ENCODE peak calls at places on chromosomes 16 and 17, in seven cellular contexts. E is activated B cell treated with CpG ODN at 0.5 μM for 24 hours, I is HL-60, N is IMR-90, F is thoracic aorta, J is fibroblast of the aortic adventitia, O is cardiac fibroblast. R is an unnamed sample.

GRCh38 chr17:63841350-63842172 is 924 bp downstream of the SMARCD2 start:
- DNase-seq in E (peak; percentile 25), N (peak; percentile 34), F (no peak), J (peak; percentile 47), O (peak; percentile 45), I (no peak), R (peak; percentile 31)

GRCh38 chr17:47203984-47204721 is 5.0 kb upstream of the MYL4 start:
- DNase-seq in I (no peak), N (peak; percentile 64), O (peak; percentile 60), E (no peak), J (no peak), F (no peak), R (no peak)

GRCh38 chr16:67886387-67886786 is 1.7 kb downstream of the NRN1L start:
- DNase-seq in E (no peak), J (no peak), N (no peak), F (no peak), O (no peak), I (no peak), R (no peak)

GRCh38 chr17:78361227-78361683 is 1.4 kb upstream of the SOCS3 start:
- DNase-seq in O (no peak), F (no peak), J (no peak), I (no peak), E (no peak), N (no peak), R (no peak)

GRCh38 chr16:27287887-27288286 is 19.3 kb upstream of the NSMCE1 start:
- DNase-seq in E (no peak), N (no peak), F (no peak), O (no peak), I (peak; percentile 49), J (no peak), R (no peak)

GRCh38 chr16:67543582-67543981 is 15.0 kb downstream of the RIPOR1 start:
- DNase-seq in O (no peak), I (no peak), F (no peak), J (no peak), E (no peak), N (no peak), R (no peak)

GRCh38 chr17:45149037-45149668 is 878 bp downstream of the HEXIM1 start:
- DNase-seq in J (peak; percentile 78), O (peak; percentile 80), I (no peak), N (peak; percentile 78), E (peak; percentile 72), F (no peak), R (no peak)

GRCh38 chr16:3389663-3390338 is 11.0 kb downstream of the ZSCAN32 start:
- DNase-seq in I (no peak), F (no peak), J (no peak), E (no peak), O (no peak), N (no peak), R (no peak)

GRCh38 chr16:4760221-4760910 is 6.6 kb downstream of the ZNF500 start:
- DNase-seq in F (no peak), J (no peak), N (no peak), E (no peak), I (no peak), O (no peak), R (no peak)

GRCh38 chr17:9484789-9485188 is 90.8 kb downstream of the STX8 start:
- DNase-seq in I (no peak), E (no peak), F (no peak), N (peak; percentile 45), O (peak; percentile 49), J (no peak), R (no peak)
- TF ChIP-seq CTCF in I (no peak), E (no peak), F (no peak), N (no peak), O (no peak), J (no peak), R (no peak)

GRCh38 chr16:88287219-88287618 is 95.5 kb upstream of the ZNF469 start:
- DNase-seq in F (no peak), N (no peak), J (peak; percentile 16), E (no peak), O (peak; percentile 70), I (no peak), R (no peak)
- TF ChIP-seq CTCF in F (no peak), N (peak; percentile 34), J (peak; percentile 56), E (no peak), O (peak; percentile 91), I (peak; percentile 35), R (no peak)

GRCh38 chr16:74225278-74225677 is 71.3 kb upstream of the PSMD7 start:
- DNase-seq in J (no peak), F (no peak), E (no peak), N (peak; percentile 14), I (no peak), O (peak; percentile 5), R (no peak)

GRCh38 chr16:74224828-74225227 is 71.8 kb upstream of the PSMD7 start:
- DNase-seq in I (no peak), E (no peak), F (no peak), O (peak; percentile 74), J (peak; percentile 14), N (peak; percentile 33), R (no peak)

GRCh38 chr16:74230126-74230525 is 66.5 kb upstream of the PSMD7 start:
- DNase-seq in O (no peak), I (no peak), E (no peak), F (no peak), J (no peak), N (no peak), R (no peak)

DNA sequence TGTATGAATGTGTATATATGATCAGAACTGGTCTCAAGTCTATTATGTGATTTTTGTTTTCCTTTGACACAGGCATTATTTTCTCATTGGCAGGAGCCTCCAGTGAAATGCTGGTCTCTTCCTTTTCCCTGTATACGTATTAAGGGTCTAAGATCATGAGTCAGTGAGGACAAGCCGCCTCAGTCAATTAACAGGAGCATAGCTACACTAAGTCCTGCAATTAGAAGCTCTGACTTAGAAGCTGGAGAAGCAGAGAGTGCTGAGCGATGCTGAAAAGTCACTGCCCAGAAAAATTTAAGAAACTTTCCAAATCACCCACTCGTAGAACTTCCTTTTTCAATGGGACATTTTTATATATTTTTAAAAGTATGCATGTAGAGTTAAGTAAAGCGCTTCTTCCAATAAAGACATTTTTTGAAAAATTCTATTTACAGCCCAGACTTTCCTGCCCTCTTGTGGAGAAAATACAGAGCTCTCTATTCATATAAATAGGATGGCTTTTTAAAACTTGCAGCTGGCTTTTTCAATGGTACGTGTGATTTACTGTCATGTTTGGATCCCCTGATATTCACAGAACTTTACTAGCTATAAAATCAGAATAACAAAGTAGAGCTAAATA is 70.1 kb upstream of the PSMD7 start:
- DNase-seq in F (no peak), I (no peak), N (peak; percentile 31), J (peak; percentile 13), O (peak; percentile 36), E (no peak), R (no peak)
- TF ChIP-seq CTCF in F (peak; percentile 23), I (no peak), N (peak; percentile 47), J (peak; percentile 40), O (peak; percentile 39), E (no peak), R (no peak)

GRCh38 chr17:50036455-50037320 is 19.2 kb upstream of the ITGA3 start:
- DNase-seq in E (no peak), I (no peak), N (no peak), O (no peak), F (no peak), J (no peak), R (no peak)

GRCh38 chr17:50035930-50036329 is 20.0 kb upstream of the ITGA3 start:
- DNase-seq in I (no peak), N (no peak), F (no peak), E (no peak), J (no peak), O (no peak), R (no peak)

GRCh38 chr17:50034504-50035364 is 21.2 kb upstream of the ITGA3 start:
- DNase-seq in N (no peak), O (no peak), E (no peak), F (no peak), J (no peak), I (no peak), R (no peak)

GRCh38 chr17:50037321-50038107 is 18.4 kb upstream of the ITGA3 start:
- DNase-seq in O (peak; percentile 84), N (peak; percentile 81), I (no peak), J (peak; percentile 83), E (no peak), F (peak; percentile 50), R (no peak)

GRCh38 chr17:50035421-50035879 is 20.5 kb upstream of the ITGA3 start:
- DNase-seq in J (no peak), F (no peak), O (no peak), E (no peak), I (no peak), N (no peak), R (no peak)
- TF ChIP-seq CTCF in J (no peak), F (no peak), O (no peak), E (no peak), I (no peak), N (no peak), R (no peak)

DNA sequence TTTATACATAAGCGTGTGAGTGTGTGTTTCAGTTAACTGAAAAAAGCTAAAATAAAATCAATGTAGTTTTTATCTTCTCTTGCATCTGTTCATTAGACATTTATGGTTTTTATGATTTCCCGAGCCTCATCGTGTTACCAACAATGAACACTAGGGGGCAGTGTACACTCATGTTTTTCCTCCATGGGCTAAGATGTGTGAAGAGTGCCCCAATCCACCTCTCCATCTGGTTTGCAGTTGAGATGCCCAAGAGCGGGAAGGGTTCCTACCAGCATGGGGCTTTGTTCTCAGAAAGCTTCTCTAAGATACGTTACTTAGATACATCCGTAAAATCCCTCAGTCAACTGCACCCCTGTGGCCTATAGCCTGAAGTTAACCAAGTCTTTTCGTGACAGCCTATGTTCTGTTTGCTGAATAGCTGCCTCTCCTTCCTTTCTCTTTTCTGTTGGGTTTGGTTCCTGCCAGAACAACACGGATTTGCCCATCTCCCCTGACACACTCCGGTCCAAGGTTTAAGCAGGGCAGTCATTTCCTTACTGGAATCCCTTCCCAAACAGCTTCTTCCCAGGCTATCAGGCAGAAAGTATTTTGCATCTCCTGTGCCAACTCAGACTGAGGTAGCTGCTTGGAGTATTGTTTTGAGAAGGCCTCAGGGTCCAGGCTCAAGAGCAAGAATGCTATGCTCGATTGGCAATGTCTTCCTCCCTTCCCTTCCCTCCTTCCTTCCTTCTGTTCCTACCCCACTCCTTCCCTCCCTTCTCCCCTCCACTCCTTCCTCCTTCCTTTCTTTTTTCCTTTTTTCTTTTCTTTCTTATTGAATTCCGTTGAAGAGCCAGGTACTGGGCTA is 12.9 kb upstream of the ELAC2 start:
- DNase-seq in O (peak; percentile 71), E (no peak), N (peak; percentile 50), I (no peak), F (no peak), J (peak; percentile 89), R (no peak)
- TF ChIP-seq CTCF in O (peak; percentile 62), E (peak; percentile 68), N (peak; percentile 73), I (no peak), F (peak; percentile 80), J (peak; percentile 68), R (no peak)

GRCh38 chr17:14940946-14941280 is 324.2 kb downstream of the PMP22 start:
- DNase-seq in F (no peak), I (no peak), E (no peak), J (no peak), N (no peak), O (no peak), R (no peak)

GRCh38 chr17:14940112-14940945 is 324.8 kb downstream of the PMP22 start:
- DNase-seq in J (no peak), F (no peak), O (peak; percentile 15), E (no peak), N (no peak), I (no peak), R (no peak)

GRCh38 chr17:14933676-14934075 is 331.4 kb downstream of the PMP22 start:
- DNase-seq in N (no peak), I (no peak), O (no peak), E (no peak), J (no peak), F (no peak), R (no peak)

GRCh38 chr17:14935139-14935538 is 330.0 kb downstream of the PMP22 start:
- DNase-seq in N (no peak), O (no peak), I (no peak), J (no peak), E (no peak), F (no peak), R (no peak)
- TF ChIP-seq CTCF in N (no peak), O (no peak), I (no peak), J (no peak), E (no peak), F (no peak), R (no peak)